ENCODE peak calls at places on chromosomes 13 and 19, in six cellular contexts. N, L, Y, B, K and J are unnamed samples.

GRCh38 chr13:46666727-46667456 is 113.9 kb downstream of the LRCH1 start:
- DNase-seq in N (no peak), L (no peak), Y (no peak), B (no peak), K (no peak), J (no peak)

GRCh38 chr13:38045278-38046048 is 175.9 kb upstream of the TRPC4 start:
- DNase-seq in N (peak), L (no peak), Y (no peak), B (no peak), K (no peak), J (no peak)

GRCh38 chr13:83881917-83882625 is at the start of gene SLITRK1:
- DNase-seq in N (peak), L (no peak), Y (no peak), B (no peak), K (no peak), J (no peak)

GRCh38 chr13:48066310-48066989 is 28.5 kb downstream of the MED4 start:
- DNase-seq in N (no peak), L (no peak), Y (no peak), B (no peak), K (no peak), J (no peak)

GRCh38 chr19:29054886-29055675 is 157.9 kb downstream of the UQCRFS1 start:
- DNase-seq in N (no peak), L (no peak), Y (no peak), B (peak), K (peak), J (no peak)

GRCh38 chr13:50125306-50125555 is 110.0 kb downstream of the KCNRG start:
- DNase-seq in N (no peak), L (no peak), Y (no peak), B (no peak), K (no peak), J (no peak)

GRCh38 chr13:50226515-50227147 is 211.4 kb downstream of the KCNRG start:
- DNase-seq in N (no peak), L (no peak), Y (no peak), B (no peak), K (no peak), J (no peak)

GRCh38 chr19:45499196-45500180 is 1.2 kb downstream of the PPM1N start:
- DNase-seq in N (peak), L (no peak), Y (no peak), B (no peak), K (no peak), J (no peak)

GRCh38 chr13:98483636-98484288 is 93.1 kb downstream of the STK24 start:
- DNase-seq in N (no peak), L (no peak), Y (no peak), B (peak), K (no peak), J (no peak)

GRCh38 chr13:23558675-23559536 is 11.3 kb upstream of the TNFRSF19 start:
- DNase-seq in N (peak), L (peak), Y (peak), B (no peak), K (peak), J (peak)

GRCh38 chr13:64347662-64348061 is 2882.5 kb downstream of the PCDH9 start:
- DNase-seq in N (no peak), L (no peak), Y (no peak), B (no peak), K (no peak), J (no peak)

GRCh38 chr13:90868321-90868920 is 479.1 kb upstream of the MIR17HG start:
- DNase-seq in N (no peak), L (no peak), Y (no peak), B (no peak), K (no peak), J (no peak)

GRCh38 chr13:47408546-47409319 is 511.9 kb upstream of the HTR2A start:
- DNase-seq in N (no peak), L (no peak), Y (no peak), B (no peak), K (no peak), J (no peak)

GRCh38 chr13:28037399-28037798 is 48.9 kb upstream of the URAD start:
- DNase-seq in N (no peak), L (no peak), Y (no peak), B (no peak), K (no peak), J (no peak)

GRCh38 chr19:30206187-30206586 is 166.0 kb upstream of the ZNF536 start:
- DNase-seq in N (no peak), L (no peak), Y (no peak), B (no peak), K (no peak), J (no peak)

GRCh38 chr19:21202865-21203494 is 61.1 kb downstream of the ZNF431 start:
- DNase-seq in N (peak), L (peak), Y (no peak), B (no peak), K (no peak), J (peak)

GRCh38 chr19:7868671-7869452 is 5.3 kb downstream of the PRR36 start:
- DNase-seq in N (peak), L (peak), Y (peak), B (peak), K (no peak), J (peak)

GRCh38 chr19:49359851-49360845 is 2.1 kb downstream of the TEAD2 start:
- DNase-seq in N (no peak), L (no peak), Y (no peak), B (no peak), K (no peak), J (no peak)

GRCh38 chr13:95349267-95349666 is 48.0 kb upstream of the ABCC4 start:
- DNase-seq in N (no peak), L (no peak), Y (no peak), B (no peak), K (no peak), J (no peak)

GRCh38 chr13:85536706-85537105 is 262.5 kb downstream of the SLITRK6 start:
- DNase-seq in N (no peak), L (no peak), Y (no peak), B (no peak), K (no peak), J (no peak)

GRCh38 chr19:8655340-8655709 is 24.9 kb downstream of the NFILZ start:
- DNase-seq in N (peak), L (no peak), Y (no peak), B (no peak), K (no peak), J (no peak)

GRCh38 chr13:90230311-90230710 is 1117.2 kb upstream of the MIR17HG start:
- DNase-seq in N (no peak), L (no peak), Y (no peak), B (no peak), K (no peak), J (no peak)

GRCh38 chr13:41365636-41366035 is 54.6 kb downstream of the NAA16 start:
- DNase-seq in N (no peak), L (no peak), Y (no peak), B (no peak), K (no peak), J (no peak)

GRCh38 chr19:6092329-6093286 is 17.7 kb downstream of the RFX2 start:
- DNase-seq in N (no peak), L (peak), Y (peak), B (peak), K (peak), J (peak)

GRCh38 chr13:99471231-99472202 is 29.8 kb upstream of the TM9SF2 start:
- DNase-seq in N (no peak), L (no peak), Y (no peak), B (no peak), K (no peak), J (no peak)

GRCh38 chr19:14118165-14119051 is 846 bp upstream of the PRKACA start:
- DNase-seq in N (peak), L (peak), Y (peak), B (peak), K (peak), J (peak)

GRCh38 chr13:71374471-71375041 is 492.4 kb downstream of the DACH1 start:
- DNase-seq in N (no peak), L (no peak), Y (no peak), B (no peak), K (no peak), J (no peak)

GRCh38 chr19:38425810-38426466 is at the start of gene RASGRP4:
- DNase-seq in N (no peak), L (peak), Y (no peak), B (no peak), K (no peak), J (no peak)

GRCh38 chr19:38424272-38424671 is 1.7 kb downstream of the RASGRP4 start:
- DNase-seq in N (no peak), L (no peak), Y (no peak), B (no peak), K (no peak), J (no peak)

GRCh38 chr19:38422405-38422804 is 3.6 kb downstream of the RASGRP4 start:
- DNase-seq in N (no peak), L (no peak), Y (no peak), B (no peak), K (no peak), J (no peak)

GRCh38 chr19:38421856-38422255 is 4.2 kb downstream of the RASGRP4 start:
- DNase-seq in N (no peak), L (no peak), Y (no peak), B (no peak), K (no peak), J (no peak)

GRCh38 chr19:38425222-38425809 is 703 bp downstream of the RASGRP4 start:
- DNase-seq in N (no peak), L (no peak), Y (no peak), B (no peak), K (no peak), J (no peak)
- TF ChIP-seq EP300 in N (no peak), L (no peak), Y (no peak), B (no peak), K (no peak), J (no peak)

GRCh38 chr13:21297914-21298831 is 121.7 kb downstream of the MRPL57 start:
- DNase-seq in N (peak), L (peak), Y (peak), B (peak), K (peak), J (peak)
- TF ChIP-seq EP300 in N (no peak), L (no peak), Y (no peak), B (no peak), K (no peak), J (peak)

GRCh38 chr19:34404109-34404909 is at the start of gene PDCD2L:
- DNase-seq in N (peak), L (peak), Y (peak), B (peak), K (peak), J (peak)
- TF ChIP-seq EP300 in N (no peak), L (no peak), Y (no peak), B (no peak), K (no peak), J (peak)

GRCh38 chr19:10718205-10719196 is 622 bp downstream of the DNM2 start:
- DNase-seq in N (peak), L (no peak), Y (peak), B (peak), K (no peak), J (no peak)
- TF ChIP-seq EP300 in N (no peak), L (no peak), Y (no peak), B (no peak), K (no peak), J (no peak)

GRCh38 chr19:39913682-39914333 is 20.6 kb downstream of the FCGBP start:
- DNase-seq in N (no peak), L (no peak), Y (no peak), B (no peak), K (no peak), J (no peak)
- TF ChIP-seq EP300 in N (no peak), L (no peak), Y (no peak), B (no peak), K (no peak), J (no peak)